ENCODE peak calls at places on chromosome 3, in seven cellular contexts. L is PC-3, N is IMR-90, Q is neural progenitor cell, B is mammary epithelial cell, I is fibroblast of lung, Y is HCT116. F is an unnamed sample.

GRCh38 chr3:100254168-100254777 is 6.5 kb upstream of the TBC1D23 start:
- DNase-seq in N (peak), I (peak), B (peak), Y (peak), Q (peak), L (peak), F (no peak)

GRCh38 chr3:171615281-171615680 is 155.1 kb upstream of the TNIK start:
- DNase-seq in I (no peak), B (no peak), L (no peak), Y (no peak), Q (no peak), N (no peak), F (no peak)

GRCh38 chr3:18246336-18247060 is 178.6 kb downstream of the SATB1 start:
- DNase-seq in N (no peak), B (no peak), I (no peak), L (no peak), Y (no peak), Q (no peak), F (no peak)

GRCh38 chr3:163043074-163043473 is 1546.5 kb downstream of the OTOL1 start:
- DNase-seq in N (peak), L (peak), I (peak), Q (peak), Y (peak), B (no peak), F (no peak)

GRCh38 chr3:162354343-162354742 is 857.7 kb downstream of the OTOL1 start:
- DNase-seq in Y (no peak), B (no peak), I (no peak), N (peak), L (no peak), Q (no peak), F (no peak)

GRCh38 chr3:172751188-172751571 is 654 bp downstream of the ECT2 start:
- DNase-seq in L (peak), Y (no peak), N (peak), I (peak), Q (peak), B (peak), F (no peak)

GRCh38 chr3:156781310-156782230 is 44.6 kb upstream of the LEKR1 start:
- DNase-seq in B (peak), L (peak), I (no peak), Y (no peak), N (peak), Q (no peak), F (no peak)

GRCh38 chr3:99747915-99748314 is 69.7 kb upstream of the CMSS1 start:
- DNase-seq in N (peak), Y (peak), Q (peak), B (peak), L (peak), I (peak), F (no peak)

GRCh38 chr3:82229397-82229796 is 468.0 kb upstream of the GBE1 start:
- DNase-seq in N (no peak), L (no peak), Y (no peak), B (no peak), I (no peak), Q (no peak), F (no peak)

GRCh38 chr3:123422457-123422856 is 26.4 kb downstream of the ADCY5 start:
- DNase-seq in I (no peak), Q (no peak), Y (no peak), L (no peak), N (no peak), B (no peak), F (no peak)

GRCh38 chr3:63029921-63030320 is 154.7 kb upstream of the CADPS start:
- DNase-seq in B (no peak), L (no peak), I (no peak), Y (no peak), Q (no peak), N (no peak), F (no peak)

GRCh38 chr3:93973160-93974126 is at the start of gene PROS1:
- DNase-seq in N (peak), Q (peak), L (peak), B (peak), Y (peak), I (peak), F (no peak)

GRCh38 chr3:139564290-139564861 is 24.8 kb upstream of the RBP1 start:
- DNase-seq in B (no peak), Y (peak), Q (peak), I (peak), L (no peak), N (no peak), F (no peak)

GRCh38 chr3:142097099-142097843 is 52.1 kb downstream of the TFDP2 start:
- DNase-seq in Y (no peak), Q (no peak), I (no peak), N (no peak), L (no peak), B (no peak), F (no peak)

GRCh38 chr3:25635038-25635437 is 29.7 kb downstream of the TOP2B start:
- DNase-seq in Q (no peak), L (no peak), N (no peak), B (no peak), I (no peak), Y (no peak), F (no peak)

GRCh38 chr3:197533396-197534347 is 22.1 kb downstream of the BDH1 start:
- DNase-seq in Y (no peak), N (no peak), Q (no peak), I (no peak), L (no peak), B (peak), F (no peak)

GRCh38 chr3:185961675-185962232 is 23.9 kb upstream of the TRA2B start:
- DNase-seq in I (no peak), Y (no peak), N (no peak), Q (no peak), B (no peak), L (no peak), F (no peak)

GRCh38 chr3:45583021-45583851 is 11.3 kb upstream of the LIMD1 start:
- DNase-seq in L (no peak), Q (no peak), B (no peak), N (no peak), I (peak), Y (no peak), F (no peak)

GRCh38 chr3:153026026-153026425 is 136.0 kb upstream of the RAP2B start:
- DNase-seq in L (peak), B (peak), I (peak), N (peak), Q (peak), Y (peak), F (no peak)

GRCh38 chr3:23785882-23786281 is 19.9 kb upstream of the UBE2E1 start:
- DNase-seq in Y (no peak), B (no peak), L (peak), N (no peak), I (no peak), Q (no peak), F (no peak)

GRCh38 chr3:183156266-183156665 is 6.3 kb downstream of the LAMP3 start:
- DNase-seq in I (no peak), Y (no peak), B (no peak), N (no peak), L (no peak), Q (no peak), F (no peak)

GRCh38 chr3:59463253-59463652 is 413.4 kb upstream of the CFAP20DC start:
- DNase-seq in Y (no peak), L (no peak), Q (no peak), N (no peak), I (no peak), B (no peak), F (no peak)

GRCh38 chr3:149639093-149639486 is 18.7 kb downstream of the WWTR1 start:
- DNase-seq in Y (no peak), Q (no peak), B (no peak), I (no peak), L (no peak), N (no peak), F (no peak)

GRCh38 chr3:85589145-85589544 is 630.4 kb downstream of the CADM2 start:
- DNase-seq in N (peak), L (peak), Y (no peak), I (peak), Q (no peak), B (peak), F (no peak)

GRCh38 chr3:140532793-140533330 is 145.0 kb upstream of the TRIM42 start:
- DNase-seq in Q (peak), B (no peak), L (no peak), I (no peak), Y (no peak), N (no peak), F (no peak)

GRCh38 chr3:4856986-4857385 is 122.3 kb upstream of the BHLHE40 start:
- DNase-seq in L (no peak), N (no peak), B (no peak), I (no peak), Q (no peak), Y (no peak), F (no peak)

GRCh38 chr3:28556195-28556594 is 207.6 kb upstream of the AZI2 start:
- DNase-seq in I (no peak), N (no peak), Y (no peak), Q (peak), L (no peak), B (no peak), F (no peak)

GRCh38 chr3:124174463-124174862 is 182.5 kb upstream of the ROPN1 start:
- DNase-seq in B (no peak), I (no peak), N (no peak), L (peak), Y (no peak), Q (no peak), F (no peak)

GRCh38 chr3:130242850-130243569 is 102.5 kb upstream of the COL6A5 start:
- DNase-seq in L (peak), B (peak), I (peak), Y (no peak), Q (peak), N (peak), F (no peak)

GRCh38 chr3:86175051-86175536 is 815.9 kb downstream of the VGLL3 start:
- DNase-seq in Q (peak), I (no peak), Y (no peak), N (no peak), B (no peak), L (no peak), F (no peak)

GRCh38 chr3:148588291-148588690 is 109.4 kb upstream of the AGTR1 start:
- DNase-seq in N (no peak), Q (no peak), Y (no peak), B (no peak), I (no peak), L (no peak), F (no peak)

GRCh38 chr3:126971891-126972351 is 11.0 kb upstream of the PLXNA1 start:
- DNase-seq in L (no peak), I (peak), B (no peak), Q (peak), N (peak), Y (no peak), F (no peak)

GRCh38 chr3:138426211-138426610 is 8.2 kb upstream of the ESYT3 start:
- DNase-seq in Y (peak), I (peak), N (peak), Q (peak), L (peak), B (peak), F (no peak)

DNA sequence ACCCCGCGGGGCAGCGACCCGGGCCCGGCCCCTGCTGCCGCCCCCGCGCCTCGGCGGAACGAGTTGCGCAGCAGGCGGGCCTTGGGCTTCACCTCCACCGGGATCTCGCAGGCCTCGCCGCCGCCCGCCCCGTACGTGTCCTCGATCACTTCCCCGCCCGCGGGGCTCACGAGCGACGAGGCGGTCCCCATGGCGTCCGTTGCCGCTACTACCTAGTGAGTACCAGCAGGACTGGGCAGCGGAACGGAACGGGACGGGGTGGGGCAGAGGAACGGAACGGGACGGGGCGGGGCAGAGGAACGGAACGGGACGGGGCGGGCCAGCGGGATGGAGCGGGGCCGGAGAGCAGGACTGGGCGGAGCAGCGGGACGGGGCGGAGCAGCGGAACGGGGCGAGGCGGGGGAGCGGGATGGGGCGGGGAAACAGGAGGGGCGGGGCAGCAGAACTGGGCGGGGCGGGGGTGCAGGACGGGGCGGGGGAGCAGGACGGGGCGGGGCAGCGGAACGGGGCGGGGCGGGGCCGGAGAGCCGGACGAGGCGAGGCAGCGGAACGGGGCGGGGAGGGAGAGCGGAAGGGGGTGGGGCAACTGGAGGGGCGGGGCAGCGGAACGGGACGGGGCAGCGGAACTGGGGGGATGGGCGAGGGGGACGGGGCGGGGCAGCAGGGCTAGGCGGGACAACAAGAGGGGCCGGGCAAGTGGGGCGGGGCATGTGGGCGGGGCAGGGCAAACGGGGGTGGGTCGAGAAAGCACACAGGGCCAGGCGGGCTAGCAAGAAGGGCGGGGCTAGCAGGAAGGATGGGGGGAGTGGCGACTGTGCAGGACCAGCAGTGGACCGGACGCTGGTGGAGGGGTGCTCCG is at the start of gene NPHP3:
- DNase-seq in L (peak), N (peak), I (peak), B (peak), Y (peak), Q (peak), F (peak)
- H2AFZ ChIP-seq in L (peak), N (peak), I (peak), B (peak), Y (peak), Q (peak), F (peak)

GRCh38 chr3:49673715-49674490 is at the start of gene APEH:
- DNase-seq in L (peak), I (peak), B (peak), Y (peak), Q (peak), N (peak), F (peak)

GRCh38 chr3:49675912-49676311 is 1.8 kb downstream of the APEH start:
- DNase-seq in I (no peak), N (no peak), Q (no peak), Y (no peak), B (no peak), L (no peak), F (no peak)

GRCh38 chr3:49673131-49673714 is 928 bp upstream of the APEH start:
- DNase-seq in Y (peak), B (peak), Q (peak), I (no peak), N (no peak), L (peak), F (no peak)

GRCh38 chr3:49671291-49672288 is 2.6 kb upstream of the APEH start:
- DNase-seq in L (peak), Y (peak), Q (peak), B (peak), N (peak), I (peak), F (peak)

GRCh38 chr3:49674491-49674983 is 386 bp downstream of the APEH start:
- DNase-seq in Y (no peak), Q (no peak), N (no peak), I (no peak), L (no peak), B (no peak), F (no peak)
- TF ChIP-seq CTCF in Y (no peak), Q (no peak), N (peak), I (no peak), L (no peak), B (no peak), F (no peak)

GRCh38 chr3:143236226-143236964 is 116.8 kb downstream of the CHST2 start:
- DNase-seq in Y (no peak), I (no peak), Q (peak), N (no peak), B (no peak), L (no peak), F (no peak)
- H2AFZ ChIP-seq in Y (no peak), I (no peak), Q (no peak), N (no peak), B (no peak), L (no peak), F (no peak)

GRCh38 chr3:53114011-53114400 is 16.2 kb downstream of the RFT1 start:
- DNase-seq in B (peak), Q (peak), I (peak), Y (peak), N (peak), L (peak), F (no peak)
- TF ChIP-seq CTCF in B (peak), Q (peak), I (peak), Y (peak), N (peak), L (peak), F (peak)

GRCh38 chr3:165194477-165195135 is 1.6 kb downstream of the SLITRK3 start:
- DNase-seq in I (no peak), L (no peak), Q (peak), N (no peak), Y (no peak), B (no peak), F (no peak)
- H2AFZ ChIP-seq in I (no peak), L (no peak), Q (peak), N (no peak), Y (no peak), B (no peak), F (no peak)

GRCh38 chr3:38008971-38009580 is 18.5 kb downstream of the VILL start:
- DNase-seq in B (no peak), I (no peak), Y (no peak), L (no peak), N (no peak), Q (no peak), F (no peak)

GRCh38 chr3:38006031-38006430 is 15.4 kb downstream of the VILL start:
- DNase-seq in Y (no peak), I (no peak), Q (no peak), L (no peak), N (no peak), B (no peak), F (no peak)

GRCh38 chr3:38006445-38006995 is 15.9 kb downstream of the VILL start:
- DNase-seq in I (no peak), Q (no peak), N (no peak), B (no peak), L (no peak), Y (no peak), F (no peak)

GRCh38 chr3:38008191-38008701 is 17.7 kb downstream of the VILL start:
- DNase-seq in N (no peak), I (no peak), B (no peak), Y (no peak), L (no peak), Q (no peak), F (no peak)

DNA sequence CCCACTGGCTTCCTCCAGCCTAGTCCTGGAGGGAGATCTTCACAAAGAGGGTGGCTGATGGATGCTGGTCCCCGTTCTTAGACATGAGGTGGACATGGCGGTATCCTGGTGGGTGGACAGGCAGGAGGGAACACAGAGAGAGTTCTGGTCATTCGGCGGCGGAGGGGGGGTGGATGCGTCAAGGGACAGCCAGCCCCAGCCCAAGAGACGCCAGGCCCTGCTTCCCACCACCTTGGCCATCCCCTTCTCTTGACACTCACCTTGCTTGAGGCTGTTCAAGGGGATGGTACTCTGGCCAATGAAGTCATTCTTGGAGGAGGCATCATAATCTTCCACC is 17.1 kb downstream of the VILL start:
- DNase-seq in Q (no peak), I (no peak), Y (no peak), L (no peak), B (no peak), N (no peak), F (no peak)
- TF ChIP-seq CTCF in Q (no peak), I (no peak), Y (no peak), L (no peak), B (no peak), N (no peak), F (no peak)

GRCh38 chr3:114043205-114043604 is 13.1 kb downstream of the CCDC191 start:
- DNase-seq in Q (no peak), I (no peak), B (no peak), Y (no peak), L (no peak), N (no peak), F (no peak)
- H2AFZ ChIP-seq in Q (no peak), I (no peak), B (no peak), Y (no peak), L (no peak), N (no peak), F (no peak)

GRCh38 chr3:195123196-195123805 is 147.7 kb downstream of the XXYLT1 start:
- DNase-seq in B (no peak), Y (no peak), L (no peak), I (no peak), N (peak), Q (peak), F (no peak)
- TF ChIP-seq CTCF in B (no peak), Y (peak), L (no peak), I (no peak), N (peak), Q (peak), F (no peak)

GRCh38 chr3:38036906-38037305 is 2.1 kb upstream of the DLEC1 start:
- DNase-seq in Y (no peak), L (no peak), N (no peak), Q (no peak), I (no peak), B (no peak), F (no peak)

GRCh38 chr3:38039899-38040261 is 872 bp downstream of the DLEC1 start:
- DNase-seq in B (no peak), L (no peak), N (peak), I (peak), Y (no peak), Q (peak), F (no peak)

GRCh38 chr3:38039101-38039898 is at the start of gene DLEC1:
- DNase-seq in Y (no peak), B (no peak), I (peak), N (peak), L (no peak), Q (peak), F (no peak)

GRCh38 chr3:38038447-38038911 is 529 bp upstream of the DLEC1 start:
- DNase-seq in Q (no peak), N (no peak), I (no peak), B (no peak), L (no peak), Y (no peak), F (no peak)

DNA sequence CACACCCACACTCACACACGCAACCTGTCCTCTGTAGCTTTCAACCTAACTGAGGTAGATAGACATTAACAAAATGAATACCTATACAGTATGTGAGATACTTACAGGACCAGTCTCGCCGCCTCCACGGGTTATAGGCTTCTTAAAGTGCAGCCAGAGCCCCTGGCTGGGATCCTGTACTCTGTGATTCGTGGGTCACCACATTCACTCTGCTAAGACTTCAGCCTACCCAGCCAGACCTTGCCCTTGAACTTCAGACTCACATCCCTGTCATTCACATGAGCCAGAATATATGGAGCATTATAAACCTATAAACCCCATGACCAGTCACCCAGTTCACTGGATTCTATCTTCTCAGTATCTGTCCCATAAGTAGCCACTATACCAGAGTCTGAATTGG is 1.4 kb downstream of the DLEC1 start:
- DNase-seq in I (no peak), B (no peak), Q (no peak), Y (no peak), L (no peak), N (no peak), F (no peak)
- H2AFZ ChIP-seq in I (no peak), B (no peak), Q (no peak), Y (no peak), L (no peak), N (no peak), F (no peak)

GRCh38 chr3:65352951-65353350 is 665.2 kb upstream of the ADAMTS9 start:
- DNase-seq in B (no peak), N (peak), Q (no peak), L (no peak), Y (no peak), I (no peak), F (no peak)

GRCh38 chr3:65351753-65352152 is 664.0 kb upstream of the ADAMTS9 start:
- DNase-seq in Y (no peak), I (no peak), L (no peak), Q (no peak), N (no peak), B (no peak), F (no peak)

GRCh38 chr3:65361448-65361847 is 673.6 kb upstream of the ADAMTS9 start:
- DNase-seq in Q (no peak), Y (no peak), N (no peak), B (no peak), L (no peak), I (no peak), F (no peak)

GRCh38 chr3:65354880-65355279 is 667.1 kb upstream of the ADAMTS9 start:
- DNase-seq in L (no peak), Q (no peak), B (no peak), I (no peak), Y (no peak), N (no peak), F (no peak)

GRCh38 chr3:65356331-65357286 is 668.8 kb upstream of the ADAMTS9 start:
- DNase-seq in L (no peak), I (peak), Q (peak), Y (no peak), B (no peak), N (no peak), F (no peak)
- TF ChIP-seq CTCF in L (no peak), I (peak), Q (no peak), Y (no peak), B (no peak), N (no peak), F (no peak)